ENCODE peak calls at places on chromosome 13, in five cellular contexts. One of them, this sample, is unnamed.

GRCh38 chr13:38766799-38767198 is 79.9 kb downstream of the FREM2 start:
- DNase-seq in HEK293T: no peak
- DNase-seq in activated gamma-delta T cell treated with anti-CD3 and anti-CD28 coated beads, Interleukin-2, amount 50 U/mL, for 16 hours: no peak
- DNase-seq in germinal center: no peak
- DNase-seq in NCI-H774: no peak
- DNase-seq in this sample: no peak

GRCh38 chr13:89750371-89750770 is 1597.1 kb upstream of the MIR17HG start:
- DNase-seq in HEK293T: no peak
- DNase-seq in activated gamma-delta T cell treated with anti-CD3 and anti-CD28 coated beads, Interleukin-2, amount 50 U/mL, for 16 hours: no peak
- DNase-seq in NCI-H774: no peak
- DNase-seq in germinal center: no peak
- DNase-seq in this sample: no peak

GRCh38 chr13:40776681-40777165 is 5.7 kb upstream of the MRPS31 start:
- DNase-seq in germinal center: peak
- DNase-seq in HEK293T: no peak
- DNase-seq in activated gamma-delta T cell treated with anti-CD3 and anti-CD28 coated beads, Interleukin-2, amount 50 U/mL, for 16 hours: peak
- DNase-seq in NCI-H774: no peak
- DNase-seq in this sample: no peak

GRCh38 chr13:97986841-97987240 is 33.4 kb downstream of the IPO5 start:
- DNase-seq in HEK293T: no peak
- DNase-seq in NCI-H774: no peak
- DNase-seq in activated gamma-delta T cell treated with anti-CD3 and anti-CD28 coated beads, Interleukin-2, amount 50 U/mL, for 16 hours: no peak
- DNase-seq in germinal center: peak
- DNase-seq in this sample: no peak

GRCh38 chr13:51317262-51317661 is 22.2 kb upstream of the SERPINE3 start:
- DNase-seq in HEK293T: no peak
- DNase-seq in NCI-H774: no peak
- DNase-seq in germinal center: no peak
- DNase-seq in activated gamma-delta T cell treated with anti-CD3 and anti-CD28 coated beads, Interleukin-2, amount 50 U/mL, for 16 hours: no peak
- DNase-seq in this sample: no peak

GRCh38 chr13:34153428-34154180 is 335.7 kb downstream of the RFC3 start:
- DNase-seq in activated gamma-delta T cell treated with anti-CD3 and anti-CD28 coated beads, Interleukin-2, amount 50 U/mL, for 16 hours: no peak
- DNase-seq in HEK293T: no peak
- DNase-seq in NCI-H774: no peak
- DNase-seq in germinal center: no peak
- DNase-seq in this sample: no peak

GRCh38 chr13:31081316-31081715 is 80.4 kb downstream of the HSPH1 start:
- DNase-seq in NCI-H774: no peak
- DNase-seq in HEK293T: no peak
- DNase-seq in germinal center: no peak
- DNase-seq in activated gamma-delta T cell treated with anti-CD3 and anti-CD28 coated beads, Interleukin-2, amount 50 U/mL, for 16 hours: no peak
- DNase-seq in this sample: no peak

GRCh38 chr13:40102854-40103253 is 447.4 kb downstream of the COG6 start:
- DNase-seq in HEK293T: no peak
- DNase-seq in NCI-H774: no peak
- DNase-seq in germinal center: no peak
- DNase-seq in activated gamma-delta T cell treated with anti-CD3 and anti-CD28 coated beads, Interleukin-2, amount 50 U/mL, for 16 hours: peak
- DNase-seq in this sample: no peak

GRCh38 chr13:49641810-49642291 is 13.5 kb downstream of the ARL11 start:
- DNase-seq in HEK293T: no peak
- DNase-seq in activated gamma-delta T cell treated with anti-CD3 and anti-CD28 coated beads, Interleukin-2, amount 50 U/mL, for 16 hours: no peak
- DNase-seq in germinal center: no peak
- DNase-seq in NCI-H774: no peak
- DNase-seq in this sample: no peak

GRCh38 chr13:73364706-73365105 is 305.9 kb downstream of the KLF5 start:
- DNase-seq in NCI-H774: no peak
- DNase-seq in activated gamma-delta T cell treated with anti-CD3 and anti-CD28 coated beads, Interleukin-2, amount 50 U/mL, for 16 hours: no peak
- DNase-seq in HEK293T: no peak
- DNase-seq in germinal center: no peak
- DNase-seq in this sample: no peak

GRCh38 chr13:69565334-69565733 is 542.3 kb upstream of the ATXN8OS start:
- DNase-seq in NCI-H774: no peak
- DNase-seq in germinal center: no peak
- DNase-seq in HEK293T: peak
- DNase-seq in activated gamma-delta T cell treated with anti-CD3 and anti-CD28 coated beads, Interleukin-2, amount 50 U/mL, for 16 hours: no peak
- DNase-seq in this sample: no peak

GRCh38 chr13:98749501-98749900 is 3.0 kb downstream of the SLC15A1 start:
- DNase-seq in NCI-H774: no peak
- DNase-seq in germinal center: no peak
- DNase-seq in activated gamma-delta T cell treated with anti-CD3 and anti-CD28 coated beads, Interleukin-2, amount 50 U/mL, for 16 hours: no peak
- DNase-seq in HEK293T: no peak
- DNase-seq in this sample: no peak

GRCh38 chr13:98528663-98529064 is 48.2 kb downstream of the STK24 start:
- DNase-seq in activated gamma-delta T cell treated with anti-CD3 and anti-CD28 coated beads, Interleukin-2, amount 50 U/mL, for 16 hours: no peak
- DNase-seq in NCI-H774: no peak
- DNase-seq in germinal center: no peak
- DNase-seq in HEK293T: no peak
- DNase-seq in this sample: no peak

GRCh38 chr13:49567501-49567900 is 17.9 kb downstream of the RCBTB1 start:
- DNase-seq in germinal center: no peak
- DNase-seq in HEK293T: no peak
- DNase-seq in activated gamma-delta T cell treated with anti-CD3 and anti-CD28 coated beads, Interleukin-2, amount 50 U/mL, for 16 hours: no peak
- DNase-seq in NCI-H774: no peak
- DNase-seq in this sample: no peak

GRCh38 chr13:101452519-101453485 is at the start of gene ITGBL1:
- DNase-seq in NCI-H774: no peak
- DNase-seq in activated gamma-delta T cell treated with anti-CD3 and anti-CD28 coated beads, Interleukin-2, amount 50 U/mL, for 16 hours: no peak
- DNase-seq in HEK293T: no peak
- DNase-seq in germinal center: no peak
- DNase-seq in this sample: no peak

GRCh38 chr13:75985132-75985531 is 349.0 kb downstream of the LMO7 start:
- DNase-seq in germinal center: no peak
- DNase-seq in NCI-H774: no peak
- DNase-seq in activated gamma-delta T cell treated with anti-CD3 and anti-CD28 coated beads, Interleukin-2, amount 50 U/mL, for 16 hours: no peak
- DNase-seq in HEK293T: no peak
- DNase-seq in this sample: no peak

GRCh38 chr13:71714802-71715375 is 152.1 kb downstream of the DACH1 start:
- DNase-seq in activated gamma-delta T cell treated with anti-CD3 and anti-CD28 coated beads, Interleukin-2, amount 50 U/mL, for 16 hours: no peak
- DNase-seq in germinal center: no peak
- DNase-seq in HEK293T: no peak
- DNase-seq in NCI-H774: no peak
- DNase-seq in this sample: no peak

GRCh38 chr13:27425918-27426630 is 1.7 kb downstream of the GTF3A start:
- DNase-seq in germinal center: peak
- DNase-seq in NCI-H774: no peak
- DNase-seq in HEK293T: peak
- DNase-seq in activated gamma-delta T cell treated with anti-CD3 and anti-CD28 coated beads, Interleukin-2, amount 50 U/mL, for 16 hours: peak
- DNase-seq in this sample: peak

GRCh38 chr13:77386046-77386445 is 59.2 kb upstream of the MYCBP2 start:
- DNase-seq in NCI-H774: no peak
- DNase-seq in germinal center: no peak
- DNase-seq in HEK293T: no peak
- DNase-seq in activated gamma-delta T cell treated with anti-CD3 and anti-CD28 coated beads, Interleukin-2, amount 50 U/mL, for 16 hours: no peak
- DNase-seq in this sample: no peak